ENCODE peak calls at places on chromosomes 11 and 22, in six cellular contexts. D, Z, O, V, T and B are unnamed samples.

GRCh38 chr11:77193167-77193566 is 65.1 kb downstream of the MYO7A start:
- DNase-seq in D (no peak), Z (no peak), O (no peak), V (no peak), T (no peak), B (no peak)

GRCh38 chr11:64834723-64835615 is 9.5 kb downstream of the CDC42BPG start:
- DNase-seq in D (no peak), Z (peak), O (no peak), V (no peak), T (no peak), B (no peak)

GRCh38 chr11:133922078-133922870 is 34.5 kb downstream of the IGSF9B start:
- DNase-seq in D (no peak), Z (no peak), O (no peak), V (no peak), T (no peak), B (no peak)

GRCh38 chr22:31272522-31273446 is 19.5 kb downstream of the PIK3IP1 start:
- DNase-seq in D (no peak), Z (peak), O (peak), V (peak), T (no peak), B (peak)

GRCh38 chr22:19810381-19811141 is 44.1 kb downstream of the GNB1L start:
- DNase-seq in D (peak), Z (peak), O (peak), V (no peak), T (no peak), B (peak)

GRCh38 chr11:72223615-72224586 is 666 bp upstream of the INPPL1 start:
- DNase-seq in D (no peak), Z (peak), O (peak), V (peak), T (no peak), B (peak)

GRCh38 chr11:47186937-47187681 is 875 bp upstream of the PACSIN3 start:
- DNase-seq in D (peak), Z (peak), O (peak), V (no peak), T (peak), B (no peak)

GRCh38 chr11:134164490-134165370 is 59.0 kb downstream of the NCAPD3 start:
- DNase-seq in D (no peak), Z (no peak), O (no peak), V (peak), T (peak), B (no peak)

GRCh38 chr11:73566422-73566821 is 31.5 kb downstream of the FAM168A start:
- DNase-seq in D (no peak), Z (peak), O (no peak), V (no peak), T (no peak), B (no peak)

GRCh38 chr11:65851811-65852507 is 6.0 kb downstream of the CFL1 start:
- DNase-seq in D (no peak), Z (no peak), O (no peak), V (no peak), T (no peak), B (no peak)

GRCh38 chr11:63553759-63554158 is 9.4 kb downstream of the PLAAT2 start:
- DNase-seq in D (peak), Z (peak), O (no peak), V (no peak), T (no peak), B (no peak)

GRCh38 chr11:102806296-102806695 is 8.3 kb upstream of the MMP1 start:
- DNase-seq in D (no peak), Z (peak), O (no peak), V (no peak), T (no peak), B (no peak)